ENCODE peak calls at places on chromosomes 16 and 17, in four cellular contexts. B, O, E and U are unnamed samples.

GRCh38 chr17:79325707-79326106 is 251.1 kb downstream of the ENGASE start:
- DNase-seq in B (no peak), O (no peak), E (no peak), U (peak; percentile 27)

GRCh38 chr17:16975266-16975651 is 3.3 kb upstream of the TNFRSF13B start:
- DNase-seq in B (no peak), O (no peak), E (no peak), U (no peak)

GRCh38 chr16:87324411-87325275 is 7.5 kb upstream of the C16orf95 start:
- DNase-seq in B (peak; percentile 74), O (no peak), E (peak; percentile 28), U (peak; percentile 54)

GRCh38 chr16:29858149-29858899 is 4.7 kb downstream of the CDIPT start:
- DNase-seq in B (no peak), O (no peak), E (no peak), U (no peak)

GRCh38 chr17:7945651-7946050 is 13.6 kb downstream of the CNTROB start:
- DNase-seq in B (no peak), O (no peak), E (no peak), U (no peak)

GRCh38 chr17:69761767-69762321 is 313.2 kb upstream of the KCNJ16 start:
- DNase-seq in B (no peak), O (peak; percentile 87), E (peak; percentile 93), U (peak; percentile 77)

GRCh38 chr16:15435216-15435864 is 952 bp downstream of the BMERB1 start:
- DNase-seq in B (no peak), O (no peak), E (peak; percentile 20), U (no peak)

GRCh38 chr17:76530489-76530814 is 7.1 kb downstream of the CYGB start:
- DNase-seq in B (peak; percentile 61), O (peak; percentile 23), E (no peak), U (no peak)

GRCh38 chr17:73765824-73766563 is 121.7 kb upstream of the SDK2 start:
- DNase-seq in B (no peak), O (no peak), E (no peak), U (no peak)

GRCh38 chr16:10668322-10669045 is 26.2 kb downstream of the TEKT5 start:
- DNase-seq in B (no peak), O (no peak), E (peak; percentile 3), U (peak; percentile 31)

GRCh38 chr17:50661795-50662391 is 27.2 kb downstream of the ABCC3 start:
- DNase-seq in B (no peak), O (peak; percentile 93), E (peak; percentile 89), U (peak; percentile 98)

GRCh38 chr16:80993293-80993691 is 13.4 kb downstream of the CMC2 start:
- DNase-seq in B (no peak), O (peak; percentile 75), E (peak; percentile 81), U (peak; percentile 58)

GRCh38 chr16:13909872-13910303 is 10.1 kb upstream of the ERCC4 start:
- DNase-seq in B (no peak), O (peak; percentile 45), E (peak; percentile 98), U (no peak)

GRCh38 chr17:15945493-15946209 is 721 bp downstream of the ADORA2B start:
- DNase-seq in B (no peak), O (peak; percentile 36), E (peak; percentile 37), U (peak; percentile 33)

GRCh38 chr17:48514483-48514876 is 16.3 kb downstream of the HOXB1 start:
- DNase-seq in B (no peak), O (no peak), E (no peak), U (no peak)

GRCh38 chr16:3984111-3985060 is 103.9 kb upstream of the CREBBP start:
- DNase-seq in B (no peak), O (no peak), E (no peak), U (no peak)

GRCh38 chr17:14910916-14911315 is 354.2 kb downstream of the PMP22 start:
- DNase-seq in B (no peak), O (peak; percentile 56), E (no peak), U (peak; percentile 15)

GRCh38 chr16:1464894-1465566 is 9.8 kb downstream of the CLCN7 start:
- DNase-seq in B (peak; percentile 43), O (no peak), E (no peak), U (no peak)

GRCh38 chr16:30903596-30903995 is 7.2 kb downstream of the CTF1 start:
- DNase-seq in B (no peak), O (no peak), E (no peak), U (no peak)

GRCh38 chr16:4840984-4841383 is 6.1 kb downstream of the GLYR1 start:
- DNase-seq in B (no peak), O (no peak), E (no peak), U (no peak)

GRCh38 chr16:2426941-2427361 is 2.3 kb upstream of the CCNF start:
- DNase-seq in B (no peak), O (peak; percentile 27), E (no peak), U (peak; percentile 27)

GRCh38 chr17:17269926-17270773 is 10.9 kb downstream of the COPS3 start:
- DNase-seq in B (no peak), O (no peak), E (no peak), U (no peak)

GRCh38 chr17:70848785-70849184 is 679.5 kb downstream of the KCNJ2 start:
- DNase-seq in B (no peak), O (no peak), E (peak; percentile 61), U (peak; percentile 2)

GRCh38 chr16:84563316-84563715 is 54.6 kb downstream of the COTL1 start:
- DNase-seq in B (peak; percentile 19), O (no peak), E (no peak), U (no peak)

GRCh38 chr17:65956814-65957213 is 235.1 kb downstream of the CEP112 start:
- DNase-seq in B (no peak), O (peak; percentile 49), E (peak; percentile 28), U (peak; percentile 1)

GRCh38 chr16:75244844-75245758 is 6.3 kb downstream of the BCAR1 start:
- DNase-seq in B (peak; percentile 96), O (peak; percentile 94), E (peak; percentile 99), U (peak; percentile 78)

GRCh38 chr16:69108069-69108904 is 2.8 kb downstream of the HAS3 start:
- DNase-seq in B (no peak), O (no peak), E (no peak), U (no peak)

GRCh38 chr17:13002761-13003453 is 14.9 kb downstream of the ELAC2 start:
- DNase-seq in B (peak; percentile 82), O (peak; percentile 44), E (peak; percentile 79), U (peak; percentile 60)

GRCh38 chr17:1956134-1956533 is 69.0 kb downstream of the RTN4RL1 start:
- DNase-seq in B (no peak), O (no peak), E (no peak), U (no peak)

GRCh38 chr17:29562615-29563014 is 4.2 kb downstream of the ABHD15 start:
- DNase-seq in B (peak; percentile 46), O (no peak), E (no peak), U (no peak)

GRCh38 chr16:89689142-89689541 is 2.7 kb downstream of the CDK10 start:
- DNase-seq in B (no peak), O (no peak), E (no peak), U (no peak)

GRCh38 chr17:6077746-6078145 is 7.6 kb downstream of the WSCD1 start:
- DNase-seq in B (no peak), O (no peak), E (no peak), U (no peak)

GRCh38 chr16:56743840-56744239 is 13.9 kb downstream of the NUP93 start:
- DNase-seq in B (peak; percentile 60), O (peak; percentile 77), E (peak; percentile 48), U (no peak)

GRCh38 chr16:27582883-27583282 is 32.9 kb downstream of the KATNIP start:
- DNase-seq in B (no peak), O (no peak), E (no peak), U (no peak)

GRCh38 chr17:40038882-40039513 is 15.2 kb downstream of the MED24 start:
- DNase-seq in B (peak; percentile 89), O (peak; percentile 38), E (peak; percentile 91), U (no peak)

GRCh38 chr17:41697122-41697962 is 8.7 kb downstream of the EIF1 start:
- DNase-seq in B (peak; percentile 89), O (no peak), E (peak; percentile 91), U (no peak)

GRCh38 chr17:78910885-78911284 is 7.9 kb upstream of the CEP295NL start:
- DNase-seq in B (no peak), O (no peak), E (no peak), U (no peak)

GRCh38 chr17:67759355-67760171 is 41.8 kb downstream of the NOL11 start:
- DNase-seq in B (peak; percentile 56), O (no peak), E (peak; percentile 78), U (no peak)

DNA sequence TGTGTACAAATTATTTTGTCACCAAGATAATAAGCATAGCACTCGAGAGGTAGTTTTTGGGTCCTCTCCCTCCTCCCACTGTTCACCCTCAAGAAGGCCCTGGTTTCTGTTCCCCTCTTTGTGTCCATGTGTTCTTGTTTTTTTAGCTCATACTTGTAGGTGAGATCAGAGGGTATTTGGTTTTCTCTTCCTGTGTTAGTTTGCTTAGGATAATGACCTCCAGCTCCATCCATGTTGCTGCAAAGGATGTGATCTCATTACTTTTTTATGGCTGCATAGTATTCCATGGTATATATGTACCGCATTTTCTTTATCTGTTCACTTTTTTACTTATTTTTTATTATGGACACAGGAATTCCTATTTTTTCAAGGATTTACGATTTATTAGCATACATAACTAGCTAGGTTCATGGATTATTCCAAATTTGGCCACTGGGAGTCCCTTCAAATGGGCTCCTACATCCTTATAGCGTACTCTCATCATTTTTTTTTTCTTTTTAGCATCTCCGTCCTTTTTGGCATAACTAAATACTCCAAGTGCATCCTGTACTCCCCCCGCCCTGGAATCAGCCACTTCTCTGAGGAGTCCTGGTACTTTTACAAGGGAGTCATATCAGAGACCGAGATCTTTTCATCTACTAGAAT is 7.3 kb downstream of the TADA2A start:
- DNase-seq in B (no peak), O (no peak), E (peak; percentile 21), U (no peak)
- TF ChIP-seq CTCF in B (no peak), O (peak; percentile 29), E (peak; percentile 40), U (peak; percentile 28)

GRCh38 chr17:62703776-62704380 is 76.4 kb downstream of the MRC2 start:
- DNase-seq in B (peak; percentile 84), O (peak; percentile 69), E (peak; percentile 60), U (peak; percentile 63)

GRCh38 chr17:62703269-62703775 is 75.9 kb downstream of the MRC2 start:
- DNase-seq in B (peak; percentile 65), O (peak; percentile 84), E (peak; percentile 22), U (peak; percentile 77)

GRCh38 chr17:62705116-62705515 is 77.6 kb downstream of the MRC2 start:
- DNase-seq in B (no peak), O (no peak), E (no peak), U (no peak)

GRCh38 chr17:62705781-62706597 is 78.5 kb downstream of the MRC2 start:
- DNase-seq in B (no peak), O (peak; percentile 50), E (no peak), U (no peak)

GRCh38 chr17:62704381-62704971 is 77.0 kb downstream of the MRC2 start:
- DNase-seq in B (peak; percentile 65), O (peak; percentile 92), E (peak; percentile 52), U (peak; percentile 82)
- H3K27ac ChIP-seq in B (peak overlapping the region; percentile 36), O (peak overlapping the region; percentile 91), E (peak overlapping the region; percentile 39), U (peak overlapping the region; percentile 96)

GRCh38 chr16:66127459-66128362 is 238.8 kb upstream of the CDH5 start:
- DNase-seq in B (peak; percentile 64), O (no peak), E (no peak), U (no peak)
- TF ChIP-seq CTCF in B (no peak), O (no peak), E (peak; percentile 27), U (no peak)

GRCh38 chr17:57672205-57672632 is 72.9 kb downstream of the CCDC182 start:
- DNase-seq in B (no peak), O (peak; percentile 93), E (no peak), U (peak; percentile 36)
- H3K27ac ChIP-seq in B (no peak overlapping the region), O (peak overlapping the region; percentile 71), E (no peak overlapping the region), U (peak overlapping the region; percentile 79)